ENCODE peak calls at places on chromosomes 6 and 20, in six cellular contexts. J, E, H, I, W and N are unnamed samples.

GRCh38 chr20:54510546-54511129 is 35.2 kb downstream of the DOK5 start:
- DNase-seq in I (no peak), E (no peak), J (no peak), W (no peak), H (no peak), N (no peak)

GRCh38 chr6:118965354-118965753 is 30.4 kb upstream of the MCM9 start:
- DNase-seq in I (no peak), H (no peak), J (no peak), E (no peak), W (no peak), N (no peak)

GRCh38 chr20:58555078-58555765 is 40.0 kb upstream of the APCDD1L start:
- DNase-seq in J (no peak), H (no peak), E (no peak), I (peak; percentile 91), W (no peak), N (no peak)

GRCh38 chr6:137286926-137287325 is 67.7 kb upstream of the IFNGR1 start:
- DNase-seq in H (no peak), I (no peak), J (no peak), W (no peak), E (no peak), N (no peak)

GRCh38 chr6:73282876-73283275 is 19.9 kb upstream of the KHDC1 start:
- DNase-seq in J (no peak), I (no peak), E (no peak), W (no peak), H (no peak), N (no peak)

GRCh38 chr20:40197744-40198143 is 491.3 kb downstream of the MAFB start:
- DNase-seq in W (no peak), E (no peak), J (no peak), I (no peak), H (no peak), N (no peak)

GRCh38 chr6:19771753-19772336 is 65.3 kb upstream of the ID4 start:
- DNase-seq in J (no peak), H (no peak), I (peak; percentile 42), W (no peak), E (no peak), N (no peak)

GRCh38 chr20:43840382-43841070 is 74.1 kb upstream of the TOX2 start:
- DNase-seq in E (no peak), H (no peak), I (no peak), J (peak; percentile 80), W (peak; percentile 24), N (no peak)

GRCh38 chr6:139250296-139251274 is 41.2 kb downstream of the TXLNB start:
- DNase-seq in E (peak; percentile 10), W (peak; percentile 66), H (no peak), J (peak; percentile 72), I (peak; percentile 17), N (peak; percentile 32)

GRCh38 chr6:122061855-122062254 is 337.6 kb upstream of the HSF2 start:
- DNase-seq in E (no peak), I (no peak), J (no peak), W (no peak), H (no peak), N (no peak)

GRCh38 chr20:53940883-53941546 is 129.4 kb downstream of the BCAS1 start:
- DNase-seq in J (no peak), W (no peak), I (peak; percentile 91), E (no peak), H (no peak), N (peak; percentile 44)

GRCh38 chr20:32839982-32840285 is 18.8 kb upstream of the EFCAB8 start:
- DNase-seq in I (no peak), J (no peak), H (no peak), W (peak; percentile 58), E (no peak), N (no peak)

GRCh38 chr6:31158140-31158862 is at the start of gene TCF19:
- DNase-seq in W (peak; percentile 99), J (peak; percentile 100), H (peak; percentile 87), E (peak; percentile 97), I (peak; percentile 99), N (peak; percentile 98)

GRCh38 chr6:90106449-90106848 is 190.2 kb downstream of the BACH2 start:
- DNase-seq in H (no peak), I (no peak), E (no peak), J (no peak), W (no peak), N (no peak)

GRCh38 chr20:57133926-57134650 is 132.4 kb downstream of the BMP7 start:
- DNase-seq in I (no peak), W (no peak), H (no peak), J (no peak), E (no peak), N (no peak)

GRCh38 chr20:9348746-9349145 is 165.6 kb upstream of the LAMP5 start:
- DNase-seq in J (no peak), H (no peak), W (no peak), I (no peak), E (no peak), N (no peak)

GRCh38 chr6:39421383-39422225 is 99.1 kb upstream of the KCNK16 start:
- DNase-seq in I (no peak), J (no peak), W (no peak), H (no peak), E (no peak), N (no peak)

GRCh38 chr6:101393291-101394251 is at the start of gene GRIK2:
- DNase-seq in W (peak; percentile 87), E (peak; percentile 76), I (peak; percentile 76), J (peak; percentile 52), H (no peak), N (peak; percentile 20)

GRCh38 chr6:124974770-124975377 is 12.6 kb downstream of the RNF217 start:
- DNase-seq in I (no peak), J (no peak), H (no peak), W (no peak), E (peak; percentile 63), N (no peak)